ENCODE peak calls at places on chromosomes 11 and 22, in four cellular contexts. One of them, this sample, is unnamed.

GRCh38 chr11:118921121-118921928 is 4.4 kb downstream of the BCL9L start:
- DNase-seq in astrocyte of the spinal cord: peak; percentile 70
- DNase-seq in mammary epithelial cell: peak; percentile 85
- DNase-seq in fibroblast of lung: peak; percentile 72
- DNase-seq in this sample: no peak

GRCh38 chr11:73001615-73002014 is 140.5 kb downstream of the FCHSD2 start:
- DNase-seq in mammary epithelial cell: no peak
- DNase-seq in astrocyte of the spinal cord: no peak
- DNase-seq in fibroblast of lung: peak; percentile 19
- DNase-seq in this sample: no peak

GRCh38 chr22:44755956-44756361 is 3.6 kb downstream of the ARHGAP8 start:
- DNase-seq in fibroblast of lung: no peak
- DNase-seq in astrocyte of the spinal cord: no peak
- DNase-seq in mammary epithelial cell: peak; percentile 80
- DNase-seq in this sample: no peak

GRCh38 chr11:71342951-71343827 is 90.8 kb upstream of the SHANK2 start:
- DNase-seq in mammary epithelial cell: peak; percentile 30
- DNase-seq in fibroblast of lung: no peak
- DNase-seq in astrocyte of the spinal cord: no peak
- DNase-seq in this sample: peak; percentile 58

GRCh38 chr11:45210846-45211245 is 64.4 kb downstream of the PRDM11 start:
- DNase-seq in astrocyte of the spinal cord: no peak
- DNase-seq in mammary epithelial cell: no peak
- DNase-seq in fibroblast of lung: no peak
- DNase-seq in this sample: no peak

GRCh38 chr22:45999379-45999971 is 22.5 kb upstream of the WNT7B start:
- DNase-seq in astrocyte of the spinal cord: no peak
- DNase-seq in mammary epithelial cell: no peak
- DNase-seq in fibroblast of lung: no peak
- DNase-seq in this sample: no peak

GRCh38 chr11:8337115-8337386 is 73.4 kb upstream of the LMO1 start:
- DNase-seq in mammary epithelial cell: no peak
- DNase-seq in fibroblast of lung: no peak
- DNase-seq in astrocyte of the spinal cord: no peak
- DNase-seq in this sample: no peak

GRCh38 chr11:88521354-88522310 is 184.1 kb upstream of the CTSC start:
- DNase-seq in astrocyte of the spinal cord: peak; percentile 50
- DNase-seq in fibroblast of lung: no peak
- DNase-seq in mammary epithelial cell: no peak
- DNase-seq in this sample: no peak

GRCh38 chr11:107856981-107857517 is 1.5 kb downstream of the SLC35F2 start:
- DNase-seq in mammary epithelial cell: no peak
- DNase-seq in astrocyte of the spinal cord: no peak
- DNase-seq in fibroblast of lung: no peak
- DNase-seq in this sample: no peak

GRCh38 chr22:27370281-27370680 is 431.3 kb downstream of the MN1 start:
- DNase-seq in fibroblast of lung: no peak
- DNase-seq in astrocyte of the spinal cord: no peak
- DNase-seq in mammary epithelial cell: no peak
- DNase-seq in this sample: no peak

GRCh38 chr22:21009638-21010425 is 5.1 kb upstream of the P2RX6 start:
- DNase-seq in mammary epithelial cell: peak; percentile 58
- DNase-seq in fibroblast of lung: peak; percentile 48
- DNase-seq in astrocyte of the spinal cord: peak; percentile 51
- DNase-seq in this sample: no peak

GRCh38 chr11:12547953-12548650 is 126.1 kb upstream of the TEAD1 start:
- DNase-seq in mammary epithelial cell: no peak
- DNase-seq in astrocyte of the spinal cord: no peak
- DNase-seq in fibroblast of lung: no peak
- DNase-seq in this sample: peak; percentile 31

GRCh38 chr11:704799-705645 is 1.0 kb upstream of the EPS8L2 start:
- DNase-seq in astrocyte of the spinal cord: no peak
- DNase-seq in mammary epithelial cell: peak; percentile 53
- DNase-seq in fibroblast of lung: no peak
- DNase-seq in this sample: no peak

GRCh38 chr22:36775589-36775965 is 342 bp downstream of the IFT27 start:
- DNase-seq in mammary epithelial cell: peak; percentile 7
- DNase-seq in fibroblast of lung: peak; percentile 17
- DNase-seq in astrocyte of the spinal cord: peak; percentile 12
- DNase-seq in this sample: peak; percentile 37

GRCh38 chr11:123330071-123330470 is 100.0 kb upstream of the GRAMD1B start:
- DNase-seq in mammary epithelial cell: no peak
- DNase-seq in fibroblast of lung: no peak
- DNase-seq in astrocyte of the spinal cord: no peak
- DNase-seq in this sample: no peak

GRCh38 chr11:126307706-126308105 is 3.8 kb downstream of the DCPS start:
- DNase-seq in astrocyte of the spinal cord: peak; percentile 52
- DNase-seq in mammary epithelial cell: peak; percentile 37
- DNase-seq in fibroblast of lung: peak; percentile 39
- DNase-seq in this sample: peak; percentile 62

GRCh38 chr11:104594228-104594958 is 303.9 kb downstream of the CASP12 start:
- DNase-seq in astrocyte of the spinal cord: peak; percentile 49
- DNase-seq in fibroblast of lung: peak; percentile 12
- DNase-seq in mammary epithelial cell: no peak
- DNase-seq in this sample: no peak

GRCh38 chr11:24068197-24068596 is 428.7 kb upstream of the LUZP2 start:
- DNase-seq in astrocyte of the spinal cord: no peak
- DNase-seq in mammary epithelial cell: no peak
- DNase-seq in fibroblast of lung: no peak
- DNase-seq in this sample: no peak

GRCh38 chr11:70026726-70027125 is 51.4 kb upstream of the ANO1 start:
- DNase-seq in fibroblast of lung: no peak
- DNase-seq in mammary epithelial cell: no peak
- DNase-seq in astrocyte of the spinal cord: no peak
- DNase-seq in this sample: no peak

GRCh38 chr11:93861808-93862207 is 11.4 kb upstream of the VSTM5 start:
- DNase-seq in astrocyte of the spinal cord: no peak
- DNase-seq in fibroblast of lung: no peak
- DNase-seq in mammary epithelial cell: no peak
- DNase-seq in this sample: peak; percentile 35

GRCh38 chr11:105719073-105719846 is 109.4 kb downstream of the GRIA4 start:
- DNase-seq in fibroblast of lung: peak; percentile 88
- DNase-seq in mammary epithelial cell: peak; percentile 6
- DNase-seq in astrocyte of the spinal cord: peak; percentile 87
- DNase-seq in this sample: no peak

GRCh38 chr11:61026121-61027031 is 54.9 kb downstream of the CD6 start:
- DNase-seq in mammary epithelial cell: no peak
- DNase-seq in astrocyte of the spinal cord: no peak
- DNase-seq in fibroblast of lung: no peak
- DNase-seq in this sample: no peak

GRCh38 chr11:29129850-29130249 is 887.0 kb downstream of the KCNA4 start:
- DNase-seq in mammary epithelial cell: peak; percentile 35
- DNase-seq in fibroblast of lung: peak; percentile 31
- DNase-seq in astrocyte of the spinal cord: peak; percentile 75
- DNase-seq in this sample: no peak

GRCh38 chr11:128620306-128621175 is 33.2 kb upstream of the ETS1 start:
- DNase-seq in mammary epithelial cell: no peak
- DNase-seq in astrocyte of the spinal cord: no peak
- DNase-seq in fibroblast of lung: no peak
- DNase-seq in this sample: no peak

GRCh38 chr22:48256041-48256739 is 1493.7 kb downstream of the TBC1D22A start:
- DNase-seq in fibroblast of lung: no peak
- DNase-seq in astrocyte of the spinal cord: no peak
- DNase-seq in mammary epithelial cell: no peak
- DNase-seq in this sample: no peak

GRCh38 chr22:22391543-22391942 is 117.0 kb downstream of the ZNF280B start:
- DNase-seq in fibroblast of lung: no peak
- DNase-seq in astrocyte of the spinal cord: no peak
- DNase-seq in mammary epithelial cell: no peak
- DNase-seq in this sample: no peak

GRCh38 chr11:48017105-48017874 is 36.9 kb downstream of the PTPRJ start:
- DNase-seq in mammary epithelial cell: no peak
- DNase-seq in fibroblast of lung: no peak
- DNase-seq in astrocyte of the spinal cord: no peak
- DNase-seq in this sample: no peak

GRCh38 chr22:50015451-50016307 is 3.1 kb upstream of the IL17REL start:
- DNase-seq in fibroblast of lung: no peak
- DNase-seq in astrocyte of the spinal cord: no peak
- DNase-seq in mammary epithelial cell: no peak
- DNase-seq in this sample: no peak

GRCh38 chr22:26792522-26792921 is 135.1 kb downstream of the MIAT start:
- DNase-seq in astrocyte of the spinal cord: no peak
- DNase-seq in fibroblast of lung: no peak
- DNase-seq in mammary epithelial cell: no peak
- DNase-seq in this sample: no peak

GRCh38 chr22:41352058-41352457 is 29.7 kb upstream of the TEF start:
- DNase-seq in fibroblast of lung: peak; percentile 46
- DNase-seq in mammary epithelial cell: peak; percentile 50
- DNase-seq in astrocyte of the spinal cord: peak; percentile 17
- DNase-seq in this sample: no peak

GRCh38 chr22:41354979-41355378 is 26.8 kb upstream of the TEF start:
- DNase-seq in mammary epithelial cell: no peak
- DNase-seq in astrocyte of the spinal cord: no peak
- DNase-seq in fibroblast of lung: no peak
- DNase-seq in this sample: no peak

GRCh38 chr22:41355895-41356294 is 25.8 kb upstream of the TEF start:
- DNase-seq in astrocyte of the spinal cord: no peak
- DNase-seq in fibroblast of lung: no peak
- DNase-seq in mammary epithelial cell: no peak
- DNase-seq in this sample: no peak

GRCh38 chr22:41356430-41357028 is 25.2 kb upstream of the TEF start:
- DNase-seq in astrocyte of the spinal cord: no peak
- DNase-seq in mammary epithelial cell: no peak
- DNase-seq in fibroblast of lung: no peak
- DNase-seq in this sample: no peak

GRCh38 chr22:41353862-41354575 is 27.7 kb upstream of the TEF start:
- DNase-seq in astrocyte of the spinal cord: no peak
- DNase-seq in fibroblast of lung: no peak
- DNase-seq in mammary epithelial cell: no peak
- DNase-seq in this sample: no peak
- TF ChIP-seq CTCF in astrocyte of the spinal cord: no peak
- TF ChIP-seq CTCF in fibroblast of lung: no peak
- TF ChIP-seq CTCF in mammary epithelial cell: no peak
- TF ChIP-seq CTCF in this sample: no peak

GRCh38 chr11:10477690-10478046 is 22.6 kb downstream of the AMPD3 start:
- DNase-seq in fibroblast of lung: no peak
- DNase-seq in astrocyte of the spinal cord: no peak
- DNase-seq in mammary epithelial cell: no peak
- DNase-seq in this sample: no peak

GRCh38 chr11:10476927-10477689 is 22.0 kb downstream of the AMPD3 start:
- DNase-seq in mammary epithelial cell: no peak
- DNase-seq in fibroblast of lung: no peak
- DNase-seq in astrocyte of the spinal cord: no peak
- DNase-seq in this sample: no peak

GRCh38 chr11:10478066-10478465 is 23.0 kb downstream of the AMPD3 start:
- DNase-seq in fibroblast of lung: peak; percentile 23
- DNase-seq in mammary epithelial cell: no peak
- DNase-seq in astrocyte of the spinal cord: no peak
- DNase-seq in this sample: no peak

GRCh38 chr11:10480026-10480425 is 25.0 kb downstream of the AMPD3 start:
- DNase-seq in mammary epithelial cell: no peak
- DNase-seq in astrocyte of the spinal cord: no peak
- DNase-seq in fibroblast of lung: no peak
- DNase-seq in this sample: no peak

GRCh38 chr11:10478574-10479550 is 23.8 kb downstream of the AMPD3 start:
- DNase-seq in astrocyte of the spinal cord: no peak
- DNase-seq in fibroblast of lung: no peak
- DNase-seq in mammary epithelial cell: no peak
- DNase-seq in this sample: no peak
- TF ChIP-seq CTCF in astrocyte of the spinal cord: no peak
- TF ChIP-seq CTCF in fibroblast of lung: no peak
- TF ChIP-seq CTCF in mammary epithelial cell: no peak
- TF ChIP-seq CTCF in this sample: no peak

GRCh38 chr11:130671801-130672700 is 223.6 kb downstream of the ADAMTS15 start:
- DNase-seq in astrocyte of the spinal cord: peak; percentile 93
- DNase-seq in fibroblast of lung: peak; percentile 95
- DNase-seq in mammary epithelial cell: peak; percentile 61
- DNase-seq in this sample: peak; percentile 28

GRCh38 chr11:130668751-130669150 is 220.3 kb downstream of the ADAMTS15 start:
- DNase-seq in astrocyte of the spinal cord: no peak
- DNase-seq in mammary epithelial cell: no peak
- DNase-seq in fibroblast of lung: no peak
- DNase-seq in this sample: no peak

GRCh38 chr11:130670200-130670599 is 221.8 kb downstream of the ADAMTS15 start:
- DNase-seq in mammary epithelial cell: no peak
- DNase-seq in astrocyte of the spinal cord: no peak
- DNase-seq in fibroblast of lung: no peak
- DNase-seq in this sample: no peak

GRCh38 chr11:130666781-130667251 is 218.4 kb downstream of the ADAMTS15 start:
- DNase-seq in fibroblast of lung: peak; percentile 80
- DNase-seq in astrocyte of the spinal cord: peak; percentile 66
- DNase-seq in mammary epithelial cell: no peak
- DNase-seq in this sample: no peak
- TF ChIP-seq CTCF in fibroblast of lung: peak; percentile 36
- TF ChIP-seq CTCF in astrocyte of the spinal cord: peak; percentile 7
- TF ChIP-seq CTCF in mammary epithelial cell: no peak
- TF ChIP-seq CTCF in this sample: no peak

DNA sequence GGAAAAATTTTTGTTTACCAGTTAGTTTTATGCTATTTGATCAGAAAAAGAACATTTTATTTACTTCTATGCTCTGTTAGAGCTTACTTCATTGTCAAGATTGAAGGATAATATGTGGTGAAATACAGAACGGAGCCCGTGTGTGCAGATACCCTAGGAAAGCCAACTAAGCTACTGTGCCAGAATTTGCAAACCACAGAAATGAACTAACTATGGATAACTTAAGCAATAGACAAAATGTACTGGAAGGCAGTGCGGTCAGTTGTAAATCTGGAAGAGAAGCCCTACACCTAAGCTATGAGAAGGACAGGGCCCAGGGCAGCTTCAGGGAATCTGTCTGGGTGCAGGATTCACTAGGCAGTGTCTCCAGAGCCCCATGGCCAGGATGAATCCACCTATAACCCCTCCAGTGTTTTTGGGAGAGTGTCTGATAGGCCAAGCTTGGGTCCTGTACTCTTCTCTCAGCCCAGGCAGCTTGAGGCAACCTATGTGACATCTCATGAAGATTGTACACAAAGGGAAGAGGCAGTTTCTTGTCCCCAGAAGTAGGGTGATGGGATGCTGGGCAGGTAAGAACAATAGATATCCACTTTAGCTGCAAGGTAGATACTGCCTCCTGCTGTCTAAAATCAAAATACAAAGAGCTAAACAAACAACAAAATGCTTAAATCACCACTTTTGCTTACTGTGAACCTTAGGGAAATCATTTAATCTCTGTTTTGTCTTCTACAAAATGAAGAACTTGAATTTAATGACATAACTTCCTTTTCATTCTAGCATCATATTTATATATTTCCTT is 12.1 kb downstream of the MMP7 start:
- DNase-seq in astrocyte of the spinal cord: no peak
- DNase-seq in mammary epithelial cell: peak; percentile 24
- DNase-seq in fibroblast of lung: peak; percentile 36
- DNase-seq in this sample: no peak
- TF ChIP-seq CTCF in astrocyte of the spinal cord: peak; percentile 1
- TF ChIP-seq CTCF in mammary epithelial cell: no peak
- TF ChIP-seq CTCF in fibroblast of lung: no peak
- TF ChIP-seq CTCF in this sample: no peak

GRCh38 chr11:22927793-22928192 is 67.5 kb upstream of the CCDC179 start:
- DNase-seq in fibroblast of lung: no peak
- DNase-seq in astrocyte of the spinal cord: no peak
- DNase-seq in mammary epithelial cell: no peak
- DNase-seq in this sample: no peak
- TF ChIP-seq CTCF in fibroblast of lung: no peak
- TF ChIP-seq CTCF in astrocyte of the spinal cord: no peak
- TF ChIP-seq CTCF in mammary epithelial cell: no peak
- TF ChIP-seq CTCF in this sample: no peak

GRCh38 chr11:65378208-65378927 is 4.1 kb downstream of the SLC25A45 start:
- DNase-seq in astrocyte of the spinal cord: no peak
- DNase-seq in fibroblast of lung: no peak
- DNase-seq in mammary epithelial cell: no peak
- DNase-seq in this sample: no peak
- TF ChIP-seq CTCF in astrocyte of the spinal cord: no peak
- TF ChIP-seq CTCF in fibroblast of lung: no peak
- TF ChIP-seq CTCF in mammary epithelial cell: no peak
- TF ChIP-seq CTCF in this sample: no peak

This sample was measured in glutamatergic neuron.